ENCODE peak calls at places on chromosome 14, in eight cellular contexts. I, Y, V, R, Z, A, U and E are unnamed samples.

GRCh38 chr14:91997492-91997891 is 42.4 kb downstream of the TRIP11 start:
- DNase-seq in I (no peak), Y (no peak), V (no peak), R (no peak), Z (no peak), A (no peak), U (no peak), E (no peak)

GRCh38 chr14:30389134-30389900 is 169.6 kb upstream of the G2E3 start:
- DNase-seq in I (no peak), Y (peak), V (no peak), R (no peak), Z (peak), A (peak), U (no peak), E (no peak)

GRCh38 chr14:53696217-53696965 is 260.2 kb downstream of the BMP4 start:
- DNase-seq in I (no peak), Y (no peak), V (no peak), R (no peak), Z (peak), A (peak), U (no peak), E (no peak)

GRCh38 chr14:78982551-78982950 is 812.4 kb downstream of the NRXN3 start:
- DNase-seq in I (no peak), Y (no peak), V (no peak), R (no peak), Z (no peak), A (no peak), U (no peak), E (no peak)

GRCh38 chr14:37142835-37143499 is 29.4 kb downstream of the SLC25A21 start:
- DNase-seq in I (no peak), Y (no peak), V (no peak), R (no peak), Z (peak), A (peak), U (no peak), E (no peak)

GRCh38 chr14:22276913-22277816 is 311.9 kb downstream of the DAD1 start:
- DNase-seq in I (no peak), Y (no peak), V (no peak), R (no peak), Z (no peak), A (no peak), U (no peak), E (no peak)

GRCh38 chr14:76138758-76139723 is 12.7 kb upstream of the GPATCH2L start:
- DNase-seq in I (peak), Y (no peak), V (no peak), R (no peak), Z (no peak), A (no peak), U (no peak), E (no peak)

GRCh38 chr14:26008290-26008689 is 589.5 kb downstream of the NOVA1 start:
- DNase-seq in I (no peak), Y (no peak), V (no peak), R (no peak), Z (no peak), A (peak), U (no peak), E (no peak)

GRCh38 chr14:68807987-68808386 is 15.1 kb upstream of the ZFP36L1 start:
- DNase-seq in I (no peak), Y (no peak), V (no peak), R (no peak), Z (no peak), A (no peak), U (no peak), E (no peak)